ENCODE peak calls at places on chromosomes 6 and 20, in ten cellular contexts. One of them, this sample, is unnamed.

GRCh38 chr6:119312875-119313338 is 36.7 kb downstream of the MAN1A1 start:
- DNase-seq in G401: no peak
- DNase-seq in BJ: no peak
- DNase-seq in activated CD4-positive, alpha-beta T cell treated with anti-CD3 and anti-CD28 coated beads, Interleukin-2, amount 10 ng/mL, durations not matched to agents 7 days and 5 days: peak
- DNase-seq in heart left ventricle: no peak
- DNase-seq in hypothalamus: no peak
- DNase-seq in GM06990: no peak
- DNase-seq in M059J: no peak
- DNase-seq in glutamatergic neuron: no peak
- DNase-seq in RPMI8226: peak
- DNase-seq in this sample: no peak

GRCh38 chr6:20693466-20694063 is 159.3 kb downstream of the CDKAL1 start:
- DNase-seq in G401: no peak
- DNase-seq in BJ: peak
- DNase-seq in activated CD4-positive, alpha-beta T cell treated with anti-CD3 and anti-CD28 coated beads, Interleukin-2, amount 10 ng/mL, durations not matched to agents 7 days and 5 days: no peak
- DNase-seq in heart left ventricle: no peak
- DNase-seq in hypothalamus: no peak
- DNase-seq in GM06990: no peak
- DNase-seq in M059J: peak
- DNase-seq in glutamatergic neuron: no peak
- DNase-seq in RPMI8226: no peak
- DNase-seq in this sample: no peak

GRCh38 chr6:74867286-74867685 is 338.6 kb downstream of the COL12A1 start:
- DNase-seq in G401: no peak
- DNase-seq in BJ: no peak
- DNase-seq in activated CD4-positive, alpha-beta T cell treated with anti-CD3 and anti-CD28 coated beads, Interleukin-2, amount 10 ng/mL, durations not matched to agents 7 days and 5 days: no peak
- DNase-seq in heart left ventricle: no peak
- DNase-seq in hypothalamus: no peak
- DNase-seq in GM06990: no peak
- DNase-seq in M059J: no peak
- DNase-seq in glutamatergic neuron: no peak
- DNase-seq in RPMI8226: no peak
- DNase-seq in this sample: no peak

GRCh38 chr6:34912715-34913464 is 23.8 kb downstream of the ANKS1A start:
- DNase-seq in G401: no peak
- DNase-seq in BJ: peak
- DNase-seq in activated CD4-positive, alpha-beta T cell treated with anti-CD3 and anti-CD28 coated beads, Interleukin-2, amount 10 ng/mL, durations not matched to agents 7 days and 5 days: peak
- DNase-seq in heart left ventricle: no peak
- DNase-seq in hypothalamus: no peak
- DNase-seq in GM06990: no peak
- DNase-seq in M059J: peak
- DNase-seq in glutamatergic neuron: no peak
- DNase-seq in RPMI8226: peak
- DNase-seq in this sample: peak

GRCh38 chr6:32075781-32076494 is 33.2 kb downstream of the TNXB start:
- DNase-seq in G401: no peak
- DNase-seq in BJ: no peak
- DNase-seq in activated CD4-positive, alpha-beta T cell treated with anti-CD3 and anti-CD28 coated beads, Interleukin-2, amount 10 ng/mL, durations not matched to agents 7 days and 5 days: no peak
- DNase-seq in heart left ventricle: no peak
- DNase-seq in hypothalamus: no peak
- DNase-seq in GM06990: no peak
- DNase-seq in M059J: peak
- DNase-seq in glutamatergic neuron: no peak
- DNase-seq in RPMI8226: no peak
- DNase-seq in this sample: no peak

GRCh38 chr20:41476013-41476441 is 109.4 kb upstream of the EMILIN3 start:
- DNase-seq in G401: peak
- DNase-seq in BJ: peak
- DNase-seq in activated CD4-positive, alpha-beta T cell treated with anti-CD3 and anti-CD28 coated beads, Interleukin-2, amount 10 ng/mL, durations not matched to agents 7 days and 5 days: no peak
- DNase-seq in heart left ventricle: peak
- DNase-seq in hypothalamus: no peak
- DNase-seq in GM06990: no peak
- DNase-seq in M059J: peak
- DNase-seq in glutamatergic neuron: no peak
- DNase-seq in RPMI8226: no peak
- DNase-seq in this sample: no peak

GRCh38 chr20:25453035-25453810 is 45.8 kb downstream of the GINS1 start:
- DNase-seq in G401: peak
- DNase-seq in BJ: no peak
- DNase-seq in activated CD4-positive, alpha-beta T cell treated with anti-CD3 and anti-CD28 coated beads, Interleukin-2, amount 10 ng/mL, durations not matched to agents 7 days and 5 days: no peak
- DNase-seq in heart left ventricle: no peak
- DNase-seq in hypothalamus: no peak
- DNase-seq in GM06990: no peak
- DNase-seq in M059J: peak
- DNase-seq in glutamatergic neuron: no peak
- DNase-seq in RPMI8226: no peak
- DNase-seq in this sample: no peak

GRCh38 chr20:47929368-47930115 is 144.3 kb upstream of the SULF2 start:
- DNase-seq in G401: no peak
- DNase-seq in BJ: no peak
- DNase-seq in activated CD4-positive, alpha-beta T cell treated with anti-CD3 and anti-CD28 coated beads, Interleukin-2, amount 10 ng/mL, durations not matched to agents 7 days and 5 days: no peak
- DNase-seq in heart left ventricle: no peak
- DNase-seq in hypothalamus: no peak
- DNase-seq in GM06990: no peak
- DNase-seq in M059J: peak
- DNase-seq in glutamatergic neuron: no peak
- DNase-seq in RPMI8226: no peak
- DNase-seq in this sample: no peak

GRCh38 chr20:36908603-36909002 is 32.7 kb downstream of the TLDC2 start:
- DNase-seq in G401: no peak
- DNase-seq in BJ: no peak
- DNase-seq in activated CD4-positive, alpha-beta T cell treated with anti-CD3 and anti-CD28 coated beads, Interleukin-2, amount 10 ng/mL, durations not matched to agents 7 days and 5 days: no peak
- DNase-seq in heart left ventricle: no peak
- DNase-seq in hypothalamus: no peak
- DNase-seq in GM06990: no peak
- DNase-seq in M059J: no peak
- DNase-seq in glutamatergic neuron: no peak
- DNase-seq in RPMI8226: no peak
- DNase-seq in this sample: peak

GRCh38 chr20:17287998-17288397 is 61.2 kb downstream of the PCSK2 start:
- DNase-seq in G401: no peak
- DNase-seq in BJ: no peak
- DNase-seq in activated CD4-positive, alpha-beta T cell treated with anti-CD3 and anti-CD28 coated beads, Interleukin-2, amount 10 ng/mL, durations not matched to agents 7 days and 5 days: no peak
- DNase-seq in heart left ventricle: no peak
- DNase-seq in hypothalamus: no peak
- DNase-seq in GM06990: no peak
- DNase-seq in M059J: no peak
- DNase-seq in glutamatergic neuron: no peak
- DNase-seq in RPMI8226: no peak
- DNase-seq in this sample: no peak

GRCh38 chr6:132252113-132252512 is 149.2 kb downstream of the MOXD1 start:
- DNase-seq in G401: no peak
- DNase-seq in BJ: no peak
- DNase-seq in activated CD4-positive, alpha-beta T cell treated with anti-CD3 and anti-CD28 coated beads, Interleukin-2, amount 10 ng/mL, durations not matched to agents 7 days and 5 days: no peak
- DNase-seq in heart left ventricle: no peak
- DNase-seq in hypothalamus: no peak
- DNase-seq in GM06990: no peak
- DNase-seq in M059J: no peak
- DNase-seq in glutamatergic neuron: no peak
- DNase-seq in RPMI8226: no peak
- DNase-seq in this sample: no peak

GRCh38 chr20:17916365-17916996 is 52.1 kb downstream of the SNX5 start:
- DNase-seq in G401: peak
- DNase-seq in BJ: no peak
- DNase-seq in activated CD4-positive, alpha-beta T cell treated with anti-CD3 and anti-CD28 coated beads, Interleukin-2, amount 10 ng/mL, durations not matched to agents 7 days and 5 days: no peak
- DNase-seq in heart left ventricle: no peak
- DNase-seq in hypothalamus: no peak
- DNase-seq in GM06990: no peak
- DNase-seq in M059J: no peak
- DNase-seq in glutamatergic neuron: no peak
- DNase-seq in RPMI8226: peak
- DNase-seq in this sample: no peak

GRCh38 chr6:15427360-15428070 is 181.6 kb downstream of the JARID2 start:
- DNase-seq in G401: no peak
- DNase-seq in BJ: no peak
- DNase-seq in activated CD4-positive, alpha-beta T cell treated with anti-CD3 and anti-CD28 coated beads, Interleukin-2, amount 10 ng/mL, durations not matched to agents 7 days and 5 days: no peak
- DNase-seq in heart left ventricle: no peak
- DNase-seq in hypothalamus: no peak
- DNase-seq in GM06990: no peak
- DNase-seq in M059J: peak
- DNase-seq in glutamatergic neuron: no peak
- DNase-seq in RPMI8226: no peak
- DNase-seq in this sample: no peak

GRCh38 chr6:4017847-4018193 is 61.1 kb downstream of the FAM217A start:
- DNase-seq in G401: no peak
- DNase-seq in BJ: no peak
- DNase-seq in activated CD4-positive, alpha-beta T cell treated with anti-CD3 and anti-CD28 coated beads, Interleukin-2, amount 10 ng/mL, durations not matched to agents 7 days and 5 days: peak
- DNase-seq in heart left ventricle: no peak
- DNase-seq in hypothalamus: no peak
- DNase-seq in GM06990: no peak
- DNase-seq in M059J: peak
- DNase-seq in glutamatergic neuron: no peak
- DNase-seq in RPMI8226: peak
- DNase-seq in this sample: no peak

GRCh38 chr20:2742934-2743559 is 50.5 kb downstream of the EBF4 start:
- DNase-seq in G401: peak
- DNase-seq in BJ: no peak
- DNase-seq in activated CD4-positive, alpha-beta T cell treated with anti-CD3 and anti-CD28 coated beads, Interleukin-2, amount 10 ng/mL, durations not matched to agents 7 days and 5 days: peak
- DNase-seq in heart left ventricle: peak
- DNase-seq in hypothalamus: peak
- DNase-seq in GM06990: no peak
- DNase-seq in M059J: peak
- DNase-seq in glutamatergic neuron: peak
- DNase-seq in RPMI8226: peak
- DNase-seq in this sample: peak

GRCh38 chr6:160102956-160103824 is 18.4 kb upstream of the SLC22A1 start:
- DNase-seq in G401: peak
- DNase-seq in BJ: no peak
- DNase-seq in activated CD4-positive, alpha-beta T cell treated with anti-CD3 and anti-CD28 coated beads, Interleukin-2, amount 10 ng/mL, durations not matched to agents 7 days and 5 days: peak
- DNase-seq in heart left ventricle: no peak
- DNase-seq in hypothalamus: no peak
- DNase-seq in GM06990: no peak
- DNase-seq in M059J: peak
- DNase-seq in glutamatergic neuron: peak
- DNase-seq in RPMI8226: no peak
- DNase-seq in this sample: no peak

GRCh38 chr6:169997930-169998218 is 246.5 kb downstream of the ERMARD start:
- DNase-seq in G401: no peak
- DNase-seq in BJ: no peak
- DNase-seq in activated CD4-positive, alpha-beta T cell treated with anti-CD3 and anti-CD28 coated beads, Interleukin-2, amount 10 ng/mL, durations not matched to agents 7 days and 5 days: no peak
- DNase-seq in heart left ventricle: no peak
- DNase-seq in hypothalamus: no peak
- DNase-seq in GM06990: no peak
- DNase-seq in M059J: peak
- DNase-seq in glutamatergic neuron: no peak
- DNase-seq in RPMI8226: no peak
- DNase-seq in this sample: no peak

GRCh38 chr6:147282566-147282959 is 78.3 kb downstream of the STXBP5 start:
- DNase-seq in G401: no peak
- DNase-seq in BJ: no peak
- DNase-seq in activated CD4-positive, alpha-beta T cell treated with anti-CD3 and anti-CD28 coated beads, Interleukin-2, amount 10 ng/mL, durations not matched to agents 7 days and 5 days: no peak
- DNase-seq in heart left ventricle: no peak
- DNase-seq in hypothalamus: no peak
- DNase-seq in GM06990: no peak
- DNase-seq in M059J: no peak
- DNase-seq in glutamatergic neuron: no peak
- DNase-seq in RPMI8226: no peak
- DNase-seq in this sample: no peak

GRCh38 chr6:113050010-113050893 is 703.1 kb downstream of the RFPL4B start:
- DNase-seq in G401: no peak
- DNase-seq in BJ: no peak
- DNase-seq in activated CD4-positive, alpha-beta T cell treated with anti-CD3 and anti-CD28 coated beads, Interleukin-2, amount 10 ng/mL, durations not matched to agents 7 days and 5 days: no peak
- DNase-seq in heart left ventricle: no peak
- DNase-seq in hypothalamus: no peak
- DNase-seq in GM06990: no peak
- DNase-seq in M059J: peak
- DNase-seq in glutamatergic neuron: no peak
- DNase-seq in RPMI8226: no peak
- DNase-seq in this sample: no peak

GRCh38 chr6:148869589-148869988 is 122.8 kb downstream of the UST start:
- DNase-seq in G401: no peak
- DNase-seq in BJ: peak
- DNase-seq in activated CD4-positive, alpha-beta T cell treated with anti-CD3 and anti-CD28 coated beads, Interleukin-2, amount 10 ng/mL, durations not matched to agents 7 days and 5 days: no peak
- DNase-seq in heart left ventricle: no peak
- DNase-seq in hypothalamus: no peak
- DNase-seq in GM06990: no peak
- DNase-seq in M059J: peak
- DNase-seq in glutamatergic neuron: no peak
- DNase-seq in RPMI8226: no peak
- DNase-seq in this sample: no peak

GRCh38 chr6:95948324-95948723 is 67.5 kb upstream of the FUT9 start:
- DNase-seq in G401: no peak
- DNase-seq in BJ: no peak
- DNase-seq in activated CD4-positive, alpha-beta T cell treated with anti-CD3 and anti-CD28 coated beads, Interleukin-2, amount 10 ng/mL, durations not matched to agents 7 days and 5 days: no peak
- DNase-seq in heart left ventricle: no peak
- DNase-seq in hypothalamus: no peak
- DNase-seq in GM06990: no peak
- DNase-seq in M059J: no peak
- DNase-seq in glutamatergic neuron: no peak
- DNase-seq in RPMI8226: no peak
- DNase-seq in this sample: no peak